ENCODE peak calls at places on chromosomes 1 and 21, in four cellular contexts. W, K, M and I are unnamed samples.

GRCh38 chr1:234397732-234398131 is 24.5 kb downstream of the COA6 start:
- DNase-seq in W (no peak), M (peak; percentile 8), K (no peak), I (no peak)

GRCh38 chr1:208235356-208235982 is 8.7 kb downstream of the PLXNA2 start:
- DNase-seq in W (no peak), K (no peak), M (no peak), I (no peak)

GRCh38 chr1:12603224-12603623 is 14.8 kb downstream of the DHRS3 start:
- DNase-seq in W (no peak), M (no peak), K (no peak), I (no peak)

GRCh38 chr1:244063498-244063897 is 12.4 kb downstream of the ZBTB18 start:
- DNase-seq in K (peak; percentile 21), W (no peak), M (no peak), I (no peak)

GRCh38 chr1:203463469-203464062 is 12.0 kb upstream of the PRELP start:
- DNase-seq in W (no peak), K (peak; percentile 80), M (peak; percentile 77), I (no peak)

GRCh38 chr1:10646347-10646861 is 150.0 kb downstream of the CASZ1 start:
- DNase-seq in K (peak; percentile 60), M (peak; percentile 76), W (peak; percentile 33), I (peak; percentile 65)

GRCh38 chr1:186060226-186060625 is 314.8 kb downstream of the TPR start:
- DNase-seq in K (no peak), W (no peak), M (no peak), I (no peak)

GRCh38 chr1:208200116-208200515 is 44.1 kb downstream of the PLXNA2 start:
- DNase-seq in W (no peak), K (no peak), M (no peak), I (no peak)

GRCh38 chr1:40153073-40153770 is 8.0 kb upstream of the RLF start:
- DNase-seq in W (peak; percentile 62), M (peak; percentile 74), K (peak; percentile 58), I (peak; percentile 87)

DNA sequence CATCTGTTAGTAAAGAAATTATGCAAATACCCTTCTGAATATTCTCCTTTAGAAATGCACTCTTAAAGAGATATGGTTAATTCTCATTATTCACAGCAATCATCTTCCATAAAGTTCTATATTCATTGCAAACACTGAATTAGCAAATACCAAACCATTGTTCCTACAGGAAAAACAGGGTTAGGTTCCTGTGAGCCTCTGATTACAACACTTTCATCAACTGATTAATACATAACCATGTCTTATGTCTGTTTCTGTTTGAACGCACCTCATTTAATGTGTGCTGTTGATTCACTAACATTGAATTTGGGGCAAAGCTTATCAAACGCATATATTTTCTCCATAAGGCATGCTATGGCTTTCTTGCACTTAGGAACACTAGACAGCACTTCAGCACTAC is 16.8 kb downstream of the SLC25A24 start:
- DNase-seq in M (no peak), W (no peak), K (no peak), I (no peak)
- H3K9me3 ChIP-seq in M (no peaks in the 10 kb centered on the region), W (no peaks in the 10 kb centered on the region), K (no peaks in the 10 kb centered on the region), I (peaks cover 5% of the 10 kb centered on the region)

DNA sequence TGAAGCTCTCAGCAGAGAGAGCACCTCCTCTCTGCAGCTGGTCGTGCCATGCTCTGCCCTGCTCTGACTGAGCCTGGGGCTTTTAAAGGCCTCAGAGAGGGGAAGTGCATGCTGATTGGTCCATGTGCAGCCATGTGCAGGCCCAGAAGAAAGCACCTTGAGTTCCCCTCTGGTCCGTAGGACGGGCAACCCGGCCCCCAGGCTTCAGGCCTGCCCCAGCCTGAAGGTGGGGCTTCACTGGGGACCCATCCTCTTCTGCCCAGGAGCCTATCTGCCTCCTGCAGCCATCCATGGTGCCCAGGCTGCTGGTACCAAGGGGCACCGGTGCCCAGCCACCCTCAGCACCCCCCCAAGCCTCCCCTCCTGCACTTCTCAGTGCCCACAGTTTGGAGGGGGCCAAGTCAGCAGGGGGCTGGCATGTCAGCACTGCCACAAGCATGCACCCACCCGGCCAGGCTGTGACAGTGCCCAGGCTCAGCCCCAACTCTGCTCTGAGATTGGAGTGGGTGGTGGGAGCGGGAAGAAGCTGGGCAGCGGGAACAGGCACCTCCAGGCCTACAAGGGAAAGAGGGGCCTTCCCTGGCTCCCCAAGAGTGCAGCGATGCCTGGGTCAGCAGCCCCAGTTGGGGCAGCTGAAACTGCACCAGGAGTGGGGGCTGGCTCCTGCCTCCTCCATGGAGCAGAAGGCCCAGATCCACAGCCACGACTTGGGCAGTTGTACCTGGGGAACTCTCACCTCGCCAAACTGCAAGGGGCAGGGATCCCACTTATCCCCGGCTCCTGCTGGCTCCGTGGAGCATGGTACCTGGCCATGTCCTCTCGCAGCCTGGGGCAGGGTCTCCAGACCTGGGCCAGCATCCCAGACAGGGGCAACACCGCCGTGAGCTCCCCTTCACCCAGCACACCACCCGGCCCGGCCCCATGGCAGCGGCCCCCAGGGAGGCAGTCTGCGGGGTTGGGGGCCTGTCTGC is 11.6 kb downstream of the COL6A2 start:
- DNase-seq in W (no peak), M (no peak), K (no peak), I (peak; percentile 64)
- H3K9me3 ChIP-seq in W (peaks cover 12% of the 10 kb centered on the region), M (no peaks in the 10 kb centered on the region), K (no peaks in the 10 kb centered on the region), I (peaks cover 6% of the 10 kb centered on the region)

GRCh38 chr1:224928906-224929305 is 569 bp upstream of the DNAH14 start:
- DNase-seq in W (no peak), K (no peak), M (no peak), I (no peak)

GRCh38 chr1:224929335-224930237 is at the start of gene DNAH14:
- DNase-seq in M (peak; percentile 88), K (peak; percentile 90), W (peak; percentile 83), I (no peak)

GRCh38 chr1:224932607-224933249 is 3.3 kb downstream of the DNAH14 start:
- DNase-seq in M (no peak), K (no peak), W (no peak), I (no peak)

GRCh38 chr1:224931605-224932004 is 2.1 kb downstream of the DNAH14 start:
- DNase-seq in W (no peak), K (no peak), M (no peak), I (no peak)

GRCh38 chr1:224933584-224933983 is 4.1 kb downstream of the DNAH14 start:
- DNase-seq in M (no peak), K (no peak), W (no peak), I (no peak)
- H3K9me3 ChIP-seq in M (peaks cover 17% of the 10 kb centered on the region), K (no peaks in the 10 kb centered on the region), W (peaks cover 9% of the 10 kb centered on the region), I (peaks cover 19% of the 10 kb centered on the region)

GRCh38 chr1:143691400-143691891 is 280.3 kb downstream of the FAM72C start:
- DNase-seq in M (peak; percentile 15), K (no peak), W (peak; percentile 22), I (no peak)
- H3K9me3 ChIP-seq in M (no peaks in the 10 kb centered on the region), K (no peaks in the 10 kb centered on the region), W (no peaks in the 10 kb centered on the region), I (no peaks in the 10 kb centered on the region)

GRCh38 chr1:247145279-247145678 is 26.5 kb downstream of the ZNF124 start:
- DNase-seq in W (no peak), M (no peak), K (no peak), I (no peak)

GRCh38 chr1:247147781-247148180 is 24.0 kb downstream of the ZNF124 start:
- DNase-seq in K (peak; percentile 38), W (no peak), M (no peak), I (no peak)

GRCh38 chr1:247146671-247147070 is 25.1 kb downstream of the ZNF124 start:
- DNase-seq in W (no peak), M (no peak), K (no peak), I (no peak)
- H3K9me3 ChIP-seq in W (peaks cover 48% of the 10 kb centered on the region), M (no peaks in the 10 kb centered on the region), K (no peaks in the 10 kb centered on the region), I (peaks cover 43% of the 10 kb centered on the region)

GRCh38 chr21:22200378-22201092 is 1202.3 kb downstream of the NCAM2 start:
- DNase-seq in W (no peak), M (no peak), K (no peak), I (no peak)

GRCh38 chr21:22201142-22201541 is 1202.9 kb downstream of the NCAM2 start:
- DNase-seq in K (no peak), W (no peak), M (no peak), I (no peak)

GRCh38 chr21:22201669-22202068 is 1203.5 kb downstream of the NCAM2 start:
- DNase-seq in W (no peak), M (no peak), K (no peak), I (no peak)
- H3K9me3 ChIP-seq in W (peaks cover 37% of the 10 kb centered on the region), M (no peaks in the 10 kb centered on the region), K (no peaks in the 10 kb centered on the region), I (peaks cover 59% of the 10 kb centered on the region)

GRCh38 chr21:39915881-39916280 is 48.6 kb downstream of the PCP4 start:
- DNase-seq in W (no peak), M (no peak), K (peak; percentile 66), I (no peak)
- H3K9me3 ChIP-seq in W (no peaks in the 10 kb centered on the region), M (no peaks in the 10 kb centered on the region), K (no peaks in the 10 kb centered on the region), I (no peaks in the 10 kb centered on the region)

GRCh38 chr21:14072761-14073535 is 137.8 kb downstream of the LIPI start:
- DNase-seq in W (no peak), M (no peak), K (no peak), I (no peak)

GRCh38 chr21:14075346-14076142 is 135.2 kb downstream of the LIPI start:
- DNase-seq in W (no peak), K (no peak), M (no peak), I (no peak)

GRCh38 chr21:14071902-14072734 is 138.6 kb downstream of the LIPI start:
- DNase-seq in M (no peak), W (no peak), K (no peak), I (no peak)

GRCh38 chr21:14074177-14074576 is 136.6 kb downstream of the LIPI start:
- DNase-seq in K (no peak), M (no peak), W (no peak), I (no peak)

DNA sequence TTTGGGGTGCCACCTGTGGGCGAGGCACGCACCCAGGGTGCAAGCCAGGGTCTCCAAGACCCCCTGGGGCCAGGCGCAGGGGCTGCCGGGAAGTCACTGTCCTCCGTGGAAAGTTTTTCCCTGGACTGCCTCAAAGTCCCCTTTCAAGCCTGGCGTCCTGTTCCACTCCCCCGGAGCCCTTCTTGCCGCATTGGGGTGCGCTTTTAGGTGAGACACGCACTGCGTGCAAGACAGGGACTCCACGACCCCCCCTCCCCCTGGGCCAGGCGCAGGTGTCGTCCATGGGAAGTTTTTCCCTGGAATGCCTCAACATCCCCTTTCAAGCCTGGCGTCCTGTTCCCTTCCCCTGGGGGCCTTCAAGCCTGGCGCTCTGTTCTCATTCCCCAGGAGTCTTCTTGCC is 137.1 kb downstream of the LIPI start:
- DNase-seq in W (no peak), M (no peak), K (no peak), I (no peak)
- H3K9me3 ChIP-seq in W (no peaks in the 10 kb centered on the region), M (no peaks in the 10 kb centered on the region), K (no peaks in the 10 kb centered on the region), I (peaks cover 5% of the 10 kb centered on the region)

GRCh38 chr1:75723989-75724471 is 479 bp upstream of the ACADM start:
- DNase-seq in K (peak; percentile 81), M (peak; percentile 85), W (peak; percentile 49), I (peak; percentile 92)
- H3K9me3 ChIP-seq in K (no peaks in the 10 kb centered on the region), M (no peaks in the 10 kb centered on the region), W (no peaks in the 10 kb centered on the region), I (no peaks in the 10 kb centered on the region)

GRCh38 chr1:152759453-152760173 is 1.8 kb downstream of the KPRP start:
- DNase-seq in W (no peak), K (no peak), M (no peak), I (no peak)
- H3K9me3 ChIP-seq in W (no peaks in the 10 kb centered on the region), K (no peaks in the 10 kb centered on the region), M (no peaks in the 10 kb centered on the region), I (no peaks in the 10 kb centered on the region)